ENCODE peak calls at places on chromosomes 4 and X, in five cellular contexts. Q is IMR-90, V is K562, O is A549, I is HepG2. F is an unnamed sample.

GRCh38 chr4:40492747-40493146 is 136.9 kb downstream of the RBM47 start:
- DNase-seq in Q (no peak), V (no peak), O (no peak), I (no peak), F (no peak)

GRCh38 chrX:40806511-40807220 is 71.3 kb upstream of the MED14 start:
- DNase-seq in Q (no peak), V (peak; percentile 27), O (no peak), I (no peak), F (no peak)

GRCh38 chrX:3788494-3789233 is 75.2 kb upstream of the PRKX start:
- DNase-seq in Q (no peak), V (no peak), O (no peak), I (no peak), F (no peak)

GRCh38 chr4:67746797-67747495 is 7.2 kb downstream of the GNRHR start:
- DNase-seq in Q (peak; percentile 51), V (peak; percentile 32), O (no peak), I (peak; percentile 7), F (no peak)

GRCh38 chr4:101970555-101970954 is 180.0 kb downstream of the BANK1 start:
- DNase-seq in Q (no peak), V (no peak), O (no peak), I (no peak), F (no peak)

GRCh38 chrX:19627081-19627480 is 111.8 kb upstream of the MAP3K15 start:
- DNase-seq in Q (no peak), V (no peak), O (no peak), I (no peak), F (no peak)

GRCh38 chr4:21507439-21507838 is 441.1 kb downstream of the KCNIP4 start:
- DNase-seq in Q (no peak), V (no peak), O (no peak), I (peak; percentile 6), F (no peak)

GRCh38 chr4:2079926-2080325 is 20.8 kb downstream of the NAT8L start:
- DNase-seq in Q (no peak), V (no peak), O (no peak), I (no peak), F (peak; percentile 27)

GRCh38 chr4:53932784-53933183 is 131.6 kb downstream of the CHIC2 start:
- DNase-seq in Q (peak; percentile 99), V (no peak), O (no peak), I (no peak), F (no peak)

GRCh38 chrX:84318661-84319060 is 130.7 kb upstream of the RPS6KA6 start:
- DNase-seq in Q (no peak), V (no peak), O (no peak), I (no peak), F (no peak)

GRCh38 chr4:26671111-26671510 is 87.2 kb downstream of the TBC1D19 start:
- DNase-seq in Q (no peak), V (no peak), O (no peak), I (no peak), F (no peak)

GRCh38 chrX:75038925-75039324 is 113.7 kb upstream of the NEXMIF start:
- DNase-seq in Q (peak; percentile 32), V (no peak), O (no peak), I (peak; percentile 10), F (no peak)

GRCh38 chr4:3308691-3309090 is 15.9 kb downstream of the RGS12 start:
- DNase-seq in Q (no peak), V (no peak), O (no peak), I (no peak), F (no peak)

DNA sequence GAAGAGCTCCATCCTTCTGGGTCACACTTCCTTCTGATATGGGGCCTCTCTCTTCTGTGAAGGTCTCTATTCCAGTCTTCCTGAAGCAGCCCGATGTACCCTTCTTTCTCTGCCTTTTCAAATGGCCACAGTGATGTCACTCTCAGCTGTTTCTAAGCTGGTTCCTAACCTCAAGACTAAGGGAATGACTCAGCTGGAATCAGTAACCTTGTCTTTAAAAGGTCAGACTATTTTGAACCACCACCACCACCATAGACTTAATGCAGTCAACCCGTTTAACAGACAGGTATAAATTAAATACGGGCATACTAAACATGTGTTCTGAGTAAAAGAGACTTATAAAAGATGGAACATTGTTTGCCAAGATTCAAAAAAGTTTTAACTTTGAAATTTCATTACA is 121.0 kb downstream of the PPA2 start:
- DNase-seq in Q (peak; percentile 56), V (peak; percentile 10), O (no peak), I (no peak), F (no peak)
- TF ChIP-seq MAFK in Q (no peak), V (peak; percentile 86), O (no peak), I (no peak), F (no peak)

GRCh38 chr4:114041117-114041475 is 61.6 kb upstream of the ARSJ start:
- DNase-seq in Q (peak; percentile 57), V (no peak), O (no peak), I (no peak), F (no peak)
- TF ChIP-seq MAFK in Q (no peak), V (no peak), O (no peak), I (no peak), F (no peak)

DNA sequence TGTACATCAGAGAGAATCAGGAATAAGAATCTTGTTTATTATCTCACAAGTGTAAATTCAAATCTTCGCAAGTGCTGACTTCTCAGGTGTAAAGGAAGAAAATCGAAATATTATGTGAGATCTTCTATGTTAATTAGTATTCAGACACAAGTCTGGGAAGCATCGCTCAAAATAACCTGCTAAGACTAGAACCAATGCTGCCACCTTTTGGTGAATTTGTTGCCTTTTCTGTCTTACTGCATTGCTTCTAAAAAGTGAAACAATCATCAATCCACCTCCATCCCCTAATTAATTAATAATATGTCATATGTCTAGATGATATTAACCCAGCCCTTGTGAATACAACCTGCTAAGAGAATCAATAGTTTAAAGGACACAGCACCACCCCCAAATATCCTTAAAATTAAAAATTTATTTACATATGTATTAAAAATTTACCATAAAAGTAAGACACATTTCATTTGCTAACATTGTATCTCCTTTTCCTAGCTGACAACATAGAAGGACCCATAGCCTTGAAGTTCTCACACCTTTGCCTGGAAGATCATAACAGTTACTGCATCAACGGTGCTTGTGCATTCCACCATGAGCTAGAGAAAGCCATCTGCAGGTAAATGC is 3.5 kb downstream of the EPGN start:
- DNase-seq in Q (peak; percentile 62), V (no peak), O (peak; percentile 8), I (peak; percentile 46), F (no peak)
- TF ChIP-seq MAFK in Q (no peak), V (no peak), O (no peak), I (no peak), F (no peak)

GRCh38 chr4:84967292-84967651 is 782 bp upstream of the WDFY3 start:
- DNase-seq in Q (peak; percentile 38), V (no peak), O (no peak), I (no peak), F (no peak)
- TF ChIP-seq MAFK in Q (peak; percentile 86), V (peak; percentile 55), O (peak; percentile 71), I (peak; percentile 67), F (no peak)

GRCh38 chrX:11628399-11628798 is 37.3 kb downstream of the ARHGAP6 start:
- DNase-seq in Q (no peak), V (no peak), O (no peak), I (no peak), F (no peak)

GRCh38 chrX:11626351-11626750 is 39.4 kb downstream of the ARHGAP6 start:
- DNase-seq in Q (no peak), V (no peak), O (no peak), I (no peak), F (no peak)

GRCh38 chrX:11632732-11633131 is 33.0 kb downstream of the ARHGAP6 start:
- DNase-seq in Q (no peak), V (no peak), O (no peak), I (no peak), F (no peak)

DNA sequence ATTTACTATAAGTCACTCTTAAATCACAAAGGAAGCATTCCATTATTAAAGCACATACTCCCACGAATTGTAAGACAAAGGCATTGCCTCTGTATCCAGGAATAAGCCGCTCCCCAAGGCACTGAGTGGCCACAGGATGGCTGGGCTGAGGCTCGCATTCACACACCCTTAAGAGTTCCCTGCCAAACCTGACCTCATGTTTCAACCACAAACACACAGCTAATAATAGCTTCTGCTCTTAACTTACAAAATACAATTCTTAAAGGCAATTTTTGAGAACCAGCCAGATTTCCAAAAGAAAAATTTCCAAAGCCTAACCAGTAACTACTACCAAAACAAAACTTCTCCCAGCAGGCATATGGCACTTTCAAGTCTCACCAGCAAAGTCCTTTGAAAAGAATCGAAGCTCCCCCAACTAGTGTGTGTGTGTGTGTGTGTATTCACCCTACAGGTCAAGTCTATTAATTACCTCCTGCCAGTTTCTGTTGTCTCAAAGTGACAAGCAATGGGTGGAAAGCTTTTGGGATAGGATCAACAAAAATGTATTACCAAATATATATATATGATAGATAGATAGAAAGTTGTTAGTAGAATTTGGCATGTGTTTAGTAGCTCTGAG is 36.0 kb downstream of the ARHGAP6 start:
- DNase-seq in Q (peak; percentile 51), V (no peak), O (no peak), I (no peak), F (no peak)
- TF ChIP-seq MAFK in Q (no peak), V (no peak), O (no peak), I (no peak), F (no peak)

GRCh38 chr4:183765121-183765990 is 106.3 kb downstream of the TRAPPC11 start:
- DNase-seq in Q (no peak), V (no peak), O (no peak), I (peak; percentile 10), F (no peak)
- TF ChIP-seq MAFK in Q (no peak), V (no peak), O (no peak), I (no peak), F (no peak)

DNA sequence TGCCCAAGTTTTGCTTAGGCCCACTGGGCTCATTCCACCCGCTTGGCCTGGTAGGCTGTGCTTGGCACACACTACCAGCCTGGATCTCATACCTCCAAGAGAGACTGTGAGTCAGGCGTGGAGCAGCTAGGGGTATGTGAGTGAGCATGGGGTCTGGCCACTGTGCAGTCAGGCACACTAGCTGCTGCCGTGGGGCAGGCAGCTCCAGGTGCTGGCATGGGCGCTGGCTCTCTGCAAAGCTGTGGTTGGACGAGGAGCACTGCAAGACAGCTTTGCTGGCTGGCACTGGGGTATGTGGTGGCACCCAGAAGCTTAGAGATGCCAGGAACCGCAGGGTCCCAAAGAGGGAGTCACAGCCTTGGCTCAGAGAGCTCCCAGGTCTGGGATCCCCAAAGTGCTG is 377.8 kb downstream of the KCTD8 start:
- DNase-seq in Q (no peak), V (no peak), O (no peak), I (no peak), F (no peak)
- TF ChIP-seq MAFK in Q (no peak), V (no peak), O (no peak), I (no peak), F (no peak)

DNA sequence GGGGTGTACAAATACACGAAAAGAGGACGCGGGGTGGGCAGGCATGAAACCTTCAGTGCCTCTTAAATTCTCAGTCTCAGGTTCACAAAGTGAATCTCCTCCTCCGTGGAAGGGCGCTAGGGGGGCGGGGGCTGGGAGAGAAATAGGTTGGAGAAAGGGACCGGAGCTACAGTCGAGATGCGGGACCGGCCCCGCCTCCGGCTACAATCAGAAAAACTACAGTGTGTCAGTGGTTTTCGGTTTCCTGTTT is 3.4 kb downstream of the MAML3 start:
- DNase-seq in Q (no peak), V (no peak), O (no peak), I (no peak), F (no peak)
- TF ChIP-seq MAFK in Q (no peak), V (no peak), O (no peak), I (no peak), F (no peak)

GRCh38 chr4:146957252-146957651 is 11.6 kb upstream of the TTC29 start:
- DNase-seq in Q (peak; percentile 85), V (no peak), O (no peak), I (no peak), F (no peak)
- TF ChIP-seq MAFK in Q (no peak), V (no peak), O (no peak), I (no peak), F (no peak)

GRCh38 chr4:81142744-81143143 is 72.3 kb downstream of the PRKG2 start:
- DNase-seq in Q (peak; percentile 68), V (no peak), O (no peak), I (no peak), F (no peak)
- TF ChIP-seq MAFK in Q (no peak), V (no peak), O (no peak), I (no peak), F (no peak)

F was measured in H1.